ENCODE peak calls at places on chromosomes 16 and 17, in five cellular contexts. B is neuronal stem cell, H is H1, N is IMR-90, O is H9. R is an unnamed sample.

GRCh38 chr17:63282455-63282854 is 163.7 kb downstream of the CYB561 start:
- DNase-seq in N (no peak), O (no peak), H (no peak), B (no peak), R (no peak)

GRCh38 chr16:2783581-2784375 is 3.6 kb downstream of the PRSS33 start:
- DNase-seq in N (no peak), H (no peak), B (no peak), O (no peak), R (no peak)

GRCh38 chr16:75236232-75236631 is 15.2 kb downstream of the BCAR1 start:
- DNase-seq in O (peak; percentile 16), N (no peak), H (no peak), B (no peak), R (no peak)

GRCh38 chr17:57708401-57708800 is 36.7 kb downstream of the CCDC182 start:
- DNase-seq in N (no peak), O (no peak), H (peak; percentile 57), B (no peak), R (no peak)

GRCh38 chr17:28974451-28974850 is 23.1 kb upstream of the PHF12 start:
- DNase-seq in O (no peak), B (no peak), N (no peak), H (no peak), R (no peak)

GRCh38 chr17:17096438-17097178 is 54.4 kb downstream of the MPRIP start:
- DNase-seq in H (no peak), B (no peak), N (peak; percentile 59), O (no peak), R (no peak)

GRCh38 chr17:1058423-1059130 is 61.6 kb downstream of the TIMM22 start:
- DNase-seq in H (peak; percentile 94), N (peak; percentile 35), O (peak; percentile 85), B (no peak), R (peak; percentile 50)

GRCh38 chr17:33940769-33941168 is 314.3 kb upstream of the CCL2 start:
- DNase-seq in H (no peak), B (no peak), O (no peak), N (no peak), R (no peak)

GRCh38 chr17:47636273-47637030 is 13.3 kb upstream of the KPNB1 start:
- DNase-seq in B (no peak), N (no peak), H (no peak), O (no peak), R (no peak)

GRCh38 chr16:85928411-85928820 is 29.5 kb downstream of the IRF8 start:
- DNase-seq in H (no peak), N (peak; percentile 10), B (no peak), O (no peak), R (peak; percentile 50)

GRCh38 chr17:65564793-65565192 is 3.3 kb upstream of the AXIN2 start:
- DNase-seq in H (no peak), O (no peak), B (no peak), N (peak; percentile 40), R (no peak)

GRCh38 chr17:77571141-77571540 is 387.4 kb upstream of the TNRC6C start:
- DNase-seq in N (no peak), B (peak; percentile 56), H (no peak), O (no peak), R (no peak)

GRCh38 chr16:8768701-8769100 is 28.7 kb downstream of the TMEM186 start:
- DNase-seq in N (no peak), O (peak; percentile 55), H (no peak), B (peak; percentile 78), R (no peak)

GRCh38 chr17:61379457-61380216 is 20.0 kb upstream of the TBX2 start:
- DNase-seq in H (no peak), O (no peak), B (no peak), N (no peak), R (no peak)

GRCh38 chr17:60249517-60249826 is 99.7 kb downstream of the CA4 start:
- DNase-seq in B (no peak), O (no peak), H (no peak), N (peak; percentile 51), R (no peak)

GRCh38 chr16:54651440-54651839 is 279.2 kb upstream of the IRX5 start:
- DNase-seq in B (peak; percentile 64), N (no peak), H (peak; percentile 62), O (peak; percentile 83), R (no peak)

GRCh38 chr16:27326738-27327585 is 13.2 kb downstream of the IL4R start:
- DNase-seq in H (peak; percentile 88), B (no peak), O (peak; percentile 96), N (peak; percentile 97), R (peak; percentile 87)

GRCh38 chr16:85093705-85094104 is 18.6 kb downstream of the CIBAR2 start:
- DNase-seq in B (no peak), N (no peak), O (no peak), H (no peak), R (no peak)

GRCh38 chr16:73504591-73504990 is 456.7 kb upstream of the ZFHX3 start:
- DNase-seq in O (no peak), N (no peak), H (no peak), B (no peak), R (no peak)

GRCh38 chr16:50160495-50161164 is 7.5 kb downstream of the TENT4B start:
- DNase-seq in O (no peak), H (no peak), B (no peak), N (peak; percentile 41), R (no peak)

GRCh38 chr17:76820523-76820922 is 47.7 kb upstream of the MGAT5B start:
- DNase-seq in N (no peak), H (no peak), B (no peak), O (no peak), R (no peak)

GRCh38 chr17:55743103-55743679 is 7.7 kb upstream of the PCTP start:
- DNase-seq in H (no peak), O (no peak), N (no peak), B (no peak), R (peak; percentile 80)

GRCh38 chr17:1783271-1783670 is 21.4 kb downstream of the SERPINF1 start:
- DNase-seq in N (no peak), B (no peak), H (no peak), O (no peak), R (peak; percentile 29)

GRCh38 chr16:86626284-86626683 is 47.9 kb downstream of the FOXL1 start:
- DNase-seq in O (no peak), H (no peak), N (no peak), B (no peak), R (no peak)

GRCh38 chr17:47634870-47635269 is 14.8 kb upstream of the KPNB1 start:
- DNase-seq in O (no peak), H (no peak), B (no peak), N (no peak), R (no peak)

DNA sequence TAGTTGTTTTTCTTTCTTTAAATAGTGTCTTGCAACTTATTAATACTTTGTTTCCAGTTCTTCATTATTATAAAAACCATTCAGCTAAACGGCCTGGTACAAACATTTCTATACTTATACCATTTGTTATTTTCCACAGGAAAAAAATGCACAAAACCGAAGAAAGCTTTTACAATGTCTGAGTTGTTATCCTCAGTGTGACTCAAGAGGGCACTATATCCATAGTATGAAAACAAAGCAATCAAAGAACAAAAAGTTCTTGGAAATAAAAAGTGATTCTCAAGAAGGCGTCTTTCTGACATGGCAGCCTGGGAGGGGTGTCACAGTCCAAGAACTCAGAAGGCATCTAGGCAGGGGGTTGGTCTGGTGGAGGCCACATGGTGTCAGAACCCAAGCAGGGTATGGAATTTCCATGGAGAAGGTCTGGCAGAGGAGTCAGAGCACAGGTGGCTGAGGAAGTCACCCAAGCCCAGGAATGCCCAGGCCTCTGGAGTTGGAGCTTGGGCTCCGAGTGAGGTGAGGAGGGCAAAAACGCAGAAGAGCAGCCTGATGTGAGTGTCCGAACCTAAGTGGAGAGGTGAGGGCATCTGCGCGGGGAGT is 70.9 kb upstream of the ATP2A3 start:
- DNase-seq in B (no peak), O (no peak), H (no peak), N (no peak), R (no peak)
- H3K14ac ChIP-seq in B (no peak overlapping the region), O (no peak overlapping the region), H (no peak overlapping the region), N (no peak overlapping the region), R (no peak overlapping the region)

DNA sequence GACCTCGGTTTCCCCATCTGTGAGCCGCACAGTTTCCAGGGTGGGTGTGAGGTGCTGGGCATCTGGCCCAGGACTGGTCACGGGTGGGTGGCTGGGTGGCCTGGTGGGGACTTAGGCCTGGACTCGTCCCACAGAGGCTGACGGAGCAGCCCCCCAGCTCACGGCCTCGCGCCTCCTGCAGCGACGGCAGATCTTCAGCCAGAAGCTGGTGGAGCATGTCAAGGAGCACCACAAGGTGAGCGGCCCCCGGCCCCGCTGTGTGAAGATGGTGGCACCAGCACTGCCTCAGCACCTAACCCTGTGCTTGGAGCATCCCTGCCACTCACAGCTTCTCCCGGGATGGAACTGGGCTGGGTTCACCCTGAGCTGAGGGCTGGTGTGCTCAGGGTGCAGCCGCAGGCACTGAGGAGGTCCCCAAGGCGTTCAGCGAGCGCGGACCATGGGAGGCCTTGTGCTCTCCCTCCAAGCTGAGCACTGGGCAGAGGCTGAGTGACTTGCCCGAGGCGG is 2.4 kb downstream of the CDT1 start:
- DNase-seq in N (no peak), H (no peak), O (no peak), B (no peak), R (no peak)
- H3K14ac ChIP-seq in N (no peak overlapping the region), H (no peak overlapping the region), O (no peak overlapping the region), B (no peak overlapping the region), R (no peak overlapping the region)

GRCh38 chr16:66604376-66605176 is at the start of gene CMTM3:
- DNase-seq in O (peak; percentile 86), N (peak; percentile 45), H (peak; percentile 92), B (peak; percentile 74), R (peak; percentile 58)
- H3K14ac ChIP-seq in O (peak within 1 kb of the TSS; percentile 86), N (peak within 1 kb of the TSS; percentile 86), H (peak within 1 kb of the TSS; percentile 79), B (peak within 1 kb of the TSS; percentile 84), R (peak within 1 kb of the TSS; percentile 81)

GRCh38 chr16:1389762-1390161 is 24.7 kb downstream of the UNKL start:
- DNase-seq in H (no peak), N (no peak), B (no peak), O (no peak), R (no peak)
- H3K14ac ChIP-seq in H (no peak overlapping the region), N (no peak overlapping the region), B (no peak overlapping the region), O (no peak overlapping the region), R (no peak overlapping the region)

GRCh38 chr17:6094926-6095325 is 24.7 kb downstream of the WSCD1 start:
- DNase-seq in N (no peak), O (no peak), H (no peak), B (no peak), R (no peak)

GRCh38 chr17:6090253-6090652 is 20.1 kb downstream of the WSCD1 start:
- DNase-seq in B (no peak), O (no peak), N (no peak), H (no peak), R (no peak)

GRCh38 chr17:6094453-6094852 is 24.3 kb downstream of the WSCD1 start:
- DNase-seq in B (no peak), N (no peak), O (no peak), H (no peak), R (no peak)

GRCh38 chr17:6092923-6093468 is 22.8 kb downstream of the WSCD1 start:
- DNase-seq in O (no peak), H (no peak), N (no peak), B (no peak), R (no peak)

GRCh38 chr17:6092182-6092922 is 22.2 kb downstream of the WSCD1 start:
- DNase-seq in O (no peak), B (no peak), H (no peak), N (no peak), R (no peak)
- H3K14ac ChIP-seq in O (no peak overlapping the region), B (no peak overlapping the region), H (no peak overlapping the region), N (no peak overlapping the region), R (no peak overlapping the region)

GRCh38 chr17:81516439-81516838 is 3.8 kb upstream of the ACTG1 start:
- DNase-seq in N (no peak), B (no peak), H (no peak), O (peak; percentile 33), R (no peak)
- H3K14ac ChIP-seq in N (peak overlapping the region; percentile 93), B (peak overlapping the region; percentile 82), H (no peak overlapping the region), O (no peak overlapping the region), R (peak overlapping the region; percentile 25)

R was measured in trophoblast cell.